ENCODE peak calls at places on chromosomes 1 and 21, in nine cellular contexts. E is choroid plexus epithelial cell, D is adrenal gland, I is cardiac fibroblast, W is tibial artery, G is foreskin fibroblast, B is neural progenitor cell, T is IMR-90, Y is brain microvascular endothelial cell. J is an unnamed sample.

GRCh38 chr1:2174348-2175054 is 20.1 kb downstream of the FAAP20 start:
- DNase-seq in T (peak), E (peak), B (peak), I (peak), Y (no peak), D (peak), W (peak), G (peak), J (no peak)

GRCh38 chr1:234978397-234979291 is 150.0 kb downstream of the TOMM20 start:
- DNase-seq in G (peak), D (peak), T (peak), I (peak), E (peak), W (peak), Y (peak), B (no peak), J (no peak)

GRCh38 chr1:67431869-67432578 is 1.8 kb upstream of the SERBP1 start:
- DNase-seq in T (no peak), E (no peak), I (no peak), D (no peak), W (no peak), B (no peak), Y (no peak), G (peak), J (no peak)

GRCh38 chr1:25808481-25809244 is 8.7 kb downstream of the SELENON start:
- DNase-seq in I (no peak), Y (no peak), E (no peak), T (no peak), G (no peak), B (no peak), W (peak), D (no peak), J (no peak)

GRCh38 chr1:171233183-171233582 is 15.1 kb upstream of the FMO1 start:
- DNase-seq in D (no peak), I (no peak), E (no peak), B (no peak), W (no peak), T (no peak), G (no peak), Y (no peak), J (no peak)

GRCh38 chr21:38244885-38245869 is 11.6 kb upstream of the KCNJ15 start:
- DNase-seq in I (peak), T (peak), W (no peak), B (no peak), D (no peak), G (peak), E (peak), Y (peak), J (no peak)

GRCh38 chr1:100443739-100444571 is 91.6 kb downstream of the CDC14A start:
- DNase-seq in G (peak), B (no peak), W (no peak), E (peak), T (peak), Y (peak), I (peak), D (no peak), J (no peak)

GRCh38 chr1:107323765-107324164 is 182.9 kb downstream of the NTNG1 start:
- DNase-seq in Y (no peak), E (no peak), I (no peak), B (no peak), G (peak), W (no peak), T (no peak), D (no peak), J (no peak)

GRCh38 chr1:175203570-175203969 is 11.0 kb upstream of the KIAA0040 start:
- DNase-seq in T (no peak), G (no peak), D (no peak), Y (no peak), W (no peak), I (no peak), E (no peak), B (no peak), J (no peak)

GRCh38 chr1:58898739-58899580 is 115.1 kb upstream of the JUN start:
- DNase-seq in T (peak), D (peak), B (no peak), Y (no peak), G (no peak), I (peak), W (no peak), E (peak), J (no peak)

GRCh38 chr1:115564201-115564600 is 77.6 kb upstream of the VANGL1 start:
- DNase-seq in G (peak), I (no peak), B (peak), E (no peak), D (no peak), Y (no peak), W (no peak), T (no peak), J (no peak)

GRCh38 chr1:230790026-230790425 is 42.8 kb downstream of the CAPN9 start:
- DNase-seq in G (no peak), T (no peak), D (no peak), I (no peak), W (no peak), Y (no peak), B (no peak), E (no peak), J (no peak)

GRCh38 chr1:221439734-221440436 is 302.0 kb downstream of the DUSP10 start:
- DNase-seq in I (peak), B (no peak), W (no peak), Y (peak), E (peak), D (no peak), G (peak), T (peak), J (peak)
- H3K4me3 ChIP-seq in I (no peak), B (no peak), W (no peak), Y (no peak), E (no peak), D (no peak), G (no peak), T (no peak), J (peak)

DNA sequence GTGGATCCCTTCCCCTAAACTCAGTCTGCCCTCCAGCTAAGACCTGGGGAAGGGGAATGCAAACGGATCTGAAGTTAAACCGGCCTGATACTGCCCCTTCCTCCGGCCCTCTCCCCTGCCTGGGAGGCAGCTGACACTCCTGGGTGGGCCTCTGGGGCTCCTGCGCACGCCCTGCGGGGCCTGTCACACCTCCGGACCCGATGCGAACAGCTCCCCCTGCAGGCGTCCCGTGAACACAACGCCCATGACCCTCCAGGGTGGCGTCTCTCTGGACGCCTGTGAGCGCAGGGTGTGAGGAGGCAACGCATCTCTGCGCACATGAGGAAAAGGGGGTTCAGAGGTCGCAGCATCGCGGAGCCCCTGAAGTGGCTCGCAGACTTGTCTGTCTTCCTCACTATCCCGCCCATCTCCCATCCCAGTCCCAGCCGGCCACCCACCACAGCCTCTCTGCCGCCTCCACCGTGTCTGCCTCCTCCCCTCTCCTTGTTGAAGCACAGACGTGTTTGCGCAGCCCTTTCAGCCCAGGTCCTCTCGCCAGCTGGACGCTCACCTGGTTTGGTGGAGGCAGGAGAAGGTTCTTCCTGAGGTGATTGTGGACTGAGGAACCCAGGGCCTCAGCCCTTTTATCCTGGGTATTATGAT is 421 bp upstream of the LCE3A start:
- DNase-seq in E (no peak), T (no peak), I (no peak), D (no peak), W (no peak), B (no peak), Y (no peak), G (no peak), J (no peak)
- TF ChIP-seq CTCF in E (no peak), T (peak), I (no peak), D (no peak), W (no peak), B (no peak), Y (no peak), G (no peak), J (no peak)

GRCh38 chr1:905071-905749 is 18.5 kb upstream of the SAMD11 start:
- DNase-seq in I (peak), B (peak), D (peak), W (peak), G (peak), T (no peak), E (peak), Y (no peak), J (no peak)
- H3K4me3 ChIP-seq in I (peak), B (peak), D (peak), W (peak), G (peak), T (peak), E (peak), Y (peak), J (peak)

GRCh38 chr1:145901312-145902021 is 8.4 kb downstream of the ITGA10 start:
- DNase-seq in E (no peak), I (no peak), Y (no peak), W (no peak), G (no peak), B (peak), D (no peak), T (no peak), J (no peak)
- TF ChIP-seq CTCF in E (no peak), I (no peak), Y (peak), W (no peak), G (peak), B (peak), D (no peak), T (no peak), J (peak)

GRCh38 chr1:114094303-114094663 is 59.4 kb downstream of the SYT6 start:
- DNase-seq in D (no peak), I (no peak), Y (peak), B (no peak), T (peak), G (peak), W (no peak), E (peak), J (no peak)

GRCh38 chr1:114097109-114097508 is 56.6 kb downstream of the SYT6 start:
- DNase-seq in G (no peak), E (no peak), D (no peak), B (no peak), I (peak), Y (no peak), W (no peak), T (no peak), J (no peak)

GRCh38 chr1:114092118-114092517 is 61.6 kb downstream of the SYT6 start:
- DNase-seq in Y (no peak), D (no peak), E (no peak), I (no peak), B (no peak), W (no peak), T (no peak), G (no peak), J (no peak)

GRCh38 chr1:114093624-114094302 is 59.9 kb downstream of the SYT6 start:
- DNase-seq in T (peak), E (peak), B (peak), G (peak), D (no peak), Y (peak), I (no peak), W (no peak), J (peak)

GRCh38 chr1:114094675-114095074 is 59.0 kb downstream of the SYT6 start:
- DNase-seq in T (no peak), G (no peak), Y (no peak), B (no peak), E (no peak), I (no peak), D (no peak), W (no peak), J (no peak)
- H3K4me3 ChIP-seq in T (no peak), G (no peak), Y (no peak), B (no peak), E (no peak), I (no peak), D (no peak), W (no peak), J (no peak)

DNA sequence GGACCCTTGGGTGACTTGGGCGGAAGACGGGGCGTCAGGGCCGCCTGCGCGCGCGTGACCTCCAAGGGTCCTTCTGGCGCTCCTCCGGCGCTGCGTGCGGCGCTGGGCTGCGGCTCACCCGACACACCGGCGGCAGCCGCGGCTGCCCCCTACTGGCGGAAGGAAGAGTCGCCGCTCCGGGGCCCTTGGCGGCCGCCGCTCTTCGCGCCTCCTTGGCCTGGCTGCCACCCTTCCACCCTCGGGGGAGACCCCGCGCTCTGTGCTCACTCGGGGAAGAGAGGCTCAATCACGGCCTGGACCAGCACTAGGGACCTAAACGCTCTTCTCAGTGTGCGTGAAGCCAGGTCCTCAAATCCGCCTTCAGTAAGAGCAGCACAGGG is 89.7 kb downstream of the DMRTA2 start:
- DNase-seq in W (no peak), I (peak), D (peak), Y (no peak), G (peak), T (peak), B (peak), E (peak), J (no peak)
- TF ChIP-seq CTCF in W (peak), I (peak), D (peak), Y (peak), G (peak), T (peak), B (peak), E (peak), J (peak)

DNA sequence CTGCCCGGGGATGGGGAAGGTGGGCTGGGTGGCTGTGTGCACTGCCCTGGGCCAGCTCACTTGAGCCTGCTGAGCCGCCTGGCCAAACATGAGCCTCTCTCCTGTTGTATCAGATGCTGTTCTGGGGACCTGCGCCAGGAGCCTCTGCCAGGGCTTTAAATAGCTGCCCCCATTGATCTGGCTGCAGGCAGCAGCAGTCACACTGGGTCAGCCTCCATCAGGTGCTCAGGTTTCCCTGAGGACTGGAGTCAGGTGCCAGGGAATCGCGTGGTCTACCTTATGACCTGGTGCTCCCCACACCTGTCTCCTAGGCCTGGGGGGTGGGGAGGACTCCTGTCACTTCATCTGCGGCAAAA is 700 bp upstream of the CCDC28B start:
- DNase-seq in T (peak), Y (no peak), E (no peak), I (peak), D (peak), W (peak), G (peak), B (peak), J (no peak)
- H3K4me3 ChIP-seq in T (peak), Y (peak), E (peak), I (peak), D (peak), W (peak), G (peak), B (peak), J (no peak)

GRCh38 chr1:199675937-199676336 is 351.6 kb upstream of the NR5A2 start:
- DNase-seq in W (no peak), I (no peak), D (no peak), G (no peak), Y (no peak), B (no peak), T (no peak), E (no peak), J (no peak)
- TF ChIP-seq CTCF in W (no peak), I (no peak), D (no peak), G (no peak), Y (peak), B (peak), T (no peak), E (no peak), J (no peak)